ENCODE peak calls at places on chromosomes 5 and 9, in five cellular contexts. P, N, A, I and E are unnamed samples. For H3K4me1, the result is how much of the 10 kb centered on the place peaks cover.

GRCh38 chr5:149284501-149284900 is 12.8 kb downstream of the AFAP1L1 start:
- DNase-seq in P (no peak), N (no peak), A (no peak), I (no peak), E (no peak)

GRCh38 chr5:108432024-108432423 is 50.1 kb upstream of the FBXL17 start:
- DNase-seq in P (no peak), N (no peak), A (no peak), I (no peak), E (no peak)

GRCh38 chr5:103582364-103582763 is 19.8 kb upstream of the NUDT12 start:
- DNase-seq in P (peak), N (no peak), A (peak), I (peak), E (peak)

GRCh38 chr5:131533844-131534243 is 101.2 kb downstream of the RAPGEF6 start:
- DNase-seq in P (no peak), N (no peak), A (peak), I (no peak), E (no peak)

GRCh38 chr9:82475584-82476328 is 487.2 kb downstream of the SPATA31D1 start:
- DNase-seq in P (no peak), N (no peak), A (no peak), I (no peak), E (no peak)

GRCh38 chr5:163565931-163566608 is 60.7 kb downstream of the MAT2B start:
- DNase-seq in P (peak), N (peak), A (no peak), I (peak), E (no peak)

GRCh38 chr5:176550275-176550831 is 1.2 kb downstream of the CDHR2 start:
- DNase-seq in P (no peak), N (no peak), A (no peak), I (no peak), E (no peak)

GRCh38 chr5:159021360-159022177 is 78.1 kb downstream of the EBF1 start:
- DNase-seq in P (no peak), N (no peak), A (no peak), I (no peak), E (no peak)

GRCh38 chr9:123033352-123033751 is at the start of gene GPR21:
- DNase-seq in P (no peak), N (no peak), A (no peak), I (no peak), E (no peak)

GRCh38 chr5:120806132-120806531 is 342.0 kb downstream of the PRR16 start:
- DNase-seq in P (no peak), N (no peak), A (no peak), I (no peak), E (no peak)

GRCh38 chr9:12708562-12709298 is 15.5 kb downstream of the TYRP1 start:
- DNase-seq in P (no peak), N (no peak), A (no peak), I (peak), E (peak)

GRCh38 chr9:94553029-94553938 is 1.6 kb upstream of the PCAT7 start:
- DNase-seq in P (no peak), N (no peak), A (no peak), I (peak), E (no peak)

GRCh38 chr5:62661126-62661525 is 82.5 kb downstream of the LRRC70 start:
- DNase-seq in P (no peak), N (no peak), A (no peak), I (peak), E (no peak)

GRCh38 chr5:163533229-163533628 is 27.8 kb downstream of the MAT2B start:
- DNase-seq in P (no peak), N (no peak), A (no peak), I (no peak), E (no peak)

GRCh38 chr9:27379311-27380236 is 82.6 kb upstream of the EQTN start:
- DNase-seq in P (no peak), N (no peak), A (peak), I (peak), E (no peak)

GRCh38 chr5:142597546-142598337 is 88.1 kb downstream of the FGF1 start:
- DNase-seq in P (no peak), N (no peak), A (peak), I (peak), E (peak)

GRCh38 chr5:179731791-179732411 is 721 bp upstream of the MAML1 start:
- DNase-seq in P (peak), N (peak), A (no peak), I (peak), E (no peak)

GRCh38 chr9:100505564-100506159 is 32.7 kb downstream of the TMEFF1 start:
- DNase-seq in P (peak), N (peak), A (peak), I (peak), E (peak)

GRCh38 chr9:86924206-86924605 is 23.1 kb downstream of the GAS1 start:
- DNase-seq in P (no peak), N (no peak), A (no peak), I (no peak), E (no peak)

GRCh38 chr5:78506296-78507049 is 142.1 kb downstream of the LHFPL2 start:
- DNase-seq in P (no peak), N (no peak), A (no peak), I (no peak), E (no peak)

GRCh38 chr9:4334439-4334838 is 34.6 kb upstream of the GLIS3 start:
- DNase-seq in P (no peak), N (no peak), A (no peak), I (peak), E (peak)

GRCh38 chr9:93302586-93303257 is 118.8 kb downstream of the WNK2 start:
- DNase-seq in P (no peak), N (peak), A (peak), I (peak), E (peak)

GRCh38 chr9:98227883-98228282 is 27.6 kb downstream of the TBC1D2 start:
- DNase-seq in P (no peak), N (no peak), A (no peak), I (peak), E (no peak)

GRCh38 chr9:34463098-34463900 is 4.7 kb downstream of the DNAI1 start:
- DNase-seq in P (no peak), N (no peak), A (no peak), I (no peak), E (peak)

GRCh38 chr9:10265102-10265708 is 347.6 kb downstream of the PTPRD start:
- DNase-seq in P (no peak), N (no peak), A (no peak), I (no peak), E (no peak)

GRCh38 chr9:19922476-19923118 is 133.8 kb upstream of the SLC24A2 start:
- DNase-seq in P (no peak), N (no peak), A (no peak), I (peak), E (peak)

GRCh38 chr5:116176124-116176523 is 91.3 kb downstream of the COMMD10 start:
- DNase-seq in P (no peak), N (no peak), A (no peak), I (no peak), E (peak)

GRCh38 chr5:111486055-111486454 is 26.3 kb downstream of the STARD4 start:
- DNase-seq in P (no peak), N (no peak), A (no peak), I (no peak), E (no peak)

GRCh38 chr9:129626079-129626943 is at the start of gene NTMT1:
- DNase-seq in P (peak), N (peak), A (peak), I (peak), E (peak)

GRCh38 chr9:129629251-129629650 is 3.3 kb downstream of the NTMT1 start:
- DNase-seq in P (no peak), N (no peak), A (no peak), I (no peak), E (no peak)

GRCh38 chr9:129627556-129628492 is 1.9 kb downstream of the NTMT1 start:
- DNase-seq in P (no peak), N (no peak), A (no peak), I (no peak), E (no peak)

GRCh38 chr9:129626944-129627297 is 958 bp downstream of the NTMT1 start:
- DNase-seq in P (no peak), N (no peak), A (no peak), I (no peak), E (no peak)

DNA sequence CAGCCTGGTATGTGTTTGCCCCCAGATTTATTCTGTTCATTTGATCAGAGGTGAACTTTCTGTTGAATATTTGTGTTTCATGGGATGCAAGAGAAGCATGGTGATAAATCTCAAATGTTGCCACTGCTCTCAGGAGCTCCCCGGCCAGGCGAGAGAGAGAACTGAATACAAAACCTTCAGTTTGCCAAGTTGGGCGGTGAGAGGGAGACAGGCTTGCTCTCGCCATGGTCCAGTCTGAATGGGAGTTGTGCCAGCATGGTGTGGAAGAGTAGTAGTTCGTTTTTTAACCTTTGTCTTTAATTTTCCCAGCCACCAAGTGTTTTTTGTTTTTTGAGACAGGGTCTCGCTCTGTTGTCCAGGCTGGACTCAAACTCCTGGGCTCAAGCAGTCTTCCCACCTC is 2.7 kb downstream of the NTMT1 start:
- DNase-seq in P (no peak), N (no peak), A (no peak), I (no peak), E (no peak)
- H3K4me1 ChIP-seq in P (under half), N (under half), A (half or more), I (half or more), E (under half)

GRCh38 chr5:72284674-72285424 is 35.2 kb downstream of the MRPS27 start:
- DNase-seq in P (no peak), N (no peak), A (no peak), I (no peak), E (no peak)

GRCh38 chr5:72283358-72283757 is 36.7 kb downstream of the MRPS27 start:
- DNase-seq in P (no peak), N (no peak), A (no peak), I (no peak), E (no peak)

GRCh38 chr5:72281764-72282499 is 38.1 kb downstream of the MRPS27 start:
- DNase-seq in P (no peak), N (no peak), A (no peak), I (peak), E (peak)

GRCh38 chr5:72281430-72281763 is 38.6 kb downstream of the MRPS27 start:
- DNase-seq in P (no peak), N (no peak), A (no peak), I (no peak), E (no peak)

GRCh38 chr5:72282878-72283277 is 37.2 kb downstream of the MRPS27 start:
- DNase-seq in P (no peak), N (no peak), A (no peak), I (no peak), E (no peak)
- TF ChIP-seq SP1 in P (no peak), N (no peak), A (no peak), I (no peak), E (no peak)

GRCh38 chr9:77587036-77587435 is 61.1 kb downstream of the GNA14 start:
- DNase-seq in P (no peak), N (no peak), A (no peak), I (no peak), E (no peak)
- H3K4me1 ChIP-seq in P (under half), N (under half), A (under half), I (under half), E (under half)

DNA sequence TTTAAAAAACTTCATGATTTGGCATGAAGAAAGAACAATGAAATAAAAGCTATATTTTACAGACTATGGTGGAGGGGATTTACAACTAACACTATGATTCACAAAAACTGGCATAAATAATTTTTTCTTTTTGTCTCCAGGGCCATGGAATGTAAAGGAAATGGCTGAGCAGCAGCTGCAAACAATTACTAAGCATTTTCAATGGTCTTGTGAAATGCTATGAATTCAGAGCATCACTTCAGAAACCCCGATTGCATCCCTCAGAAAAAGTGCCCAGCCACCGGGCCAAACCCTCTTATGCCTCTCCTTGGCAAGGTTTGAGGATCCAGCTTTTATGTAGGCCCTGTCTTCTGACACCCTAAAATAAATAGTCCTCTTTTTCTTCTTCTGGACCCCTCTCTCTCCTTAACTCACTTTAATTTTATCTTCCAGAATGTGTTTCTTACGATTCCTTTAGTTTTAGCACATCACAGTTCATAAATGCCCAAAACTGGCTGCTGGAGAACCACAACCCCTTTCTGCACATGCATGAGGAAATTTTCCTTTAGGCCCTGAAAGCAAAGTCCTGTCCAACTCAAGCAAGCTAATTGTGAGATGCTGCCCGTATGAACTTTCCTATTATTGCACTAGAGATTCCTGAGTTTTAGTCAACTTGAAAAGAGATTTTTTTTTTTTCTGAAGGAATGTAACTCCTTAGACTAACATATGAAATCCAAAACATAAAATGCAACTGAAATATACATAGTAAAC is 51.9 kb upstream of the DAB2 start:
- DNase-seq in P (no peak), N (no peak), A (no peak), I (no peak), E (no peak)
- TF ChIP-seq SP1 in P (no peak), N (no peak), A (no peak), I (no peak), E (no peak)